ENCODE peak calls at places on chromosome 4, in four cellular contexts. O is B cell, H is stomach, N is fibroblast of mammary gland. I is an unnamed sample.

GRCh38 chr4:2954358-2955185 is 8.6 kb downstream of the NOP14 start:
- DNase-seq in O (peak; percentile 71), H (no peak), N (no peak), I (peak; percentile 71)

GRCh38 chr4:7911044-7911578 is 28.6 kb downstream of the AFAP1 start:
- DNase-seq in O (no peak), H (no peak), N (peak; percentile 93), I (no peak)

GRCh38 chr4:101066586-101066985 is 280.7 kb downstream of the PPP3CA start:
- DNase-seq in O (no peak), H (no peak), N (no peak), I (no peak)

GRCh38 chr4:52959545-52959944 is 97.4 kb downstream of the RASL11B start:
- DNase-seq in O (no peak), H (no peak), N (peak; percentile 92), I (no peak)

GRCh38 chr4:75549019-75549418 is 6.8 kb upstream of the ODAPH start:
- DNase-seq in O (no peak), H (no peak), N (no peak), I (no peak)

GRCh38 chr4:181176306-181176705 is 1066.9 kb upstream of the TENM3 start:
- DNase-seq in O (no peak), H (no peak), N (peak; percentile 1), I (no peak)

GRCh38 chr4:154622598-154622997 is 10.1 kb upstream of the FGG start:
- DNase-seq in O (peak; percentile 48), H (no peak), N (peak; percentile 64), I (peak; percentile 50)

GRCh38 chr4:8227771-8228318 is 28.8 kb downstream of the SH3TC1 start:
- DNase-seq in O (no peak), H (no peak), N (no peak), I (no peak)

GRCh38 chr4:165505991-165506779 is 127.4 kb downstream of the CPE start:
- DNase-seq in O (no peak), H (no peak), N (peak; percentile 73), I (no peak)

GRCh38 chr4:31983246-31983645 is 1263.1 kb downstream of the PCDH7 start:
- DNase-seq in O (no peak), H (no peak), N (no peak), I (no peak)

GRCh38 chr4:110268352-110268751 is 69.9 kb upstream of the ELOVL6 start:
- DNase-seq in O (no peak), H (no peak), N (no peak), I (peak; percentile 28)

GRCh38 chr4:140450352-140450751 is 22.9 kb upstream of the CLGN start:
- DNase-seq in O (no peak), H (no peak), N (no peak), I (no peak)

GRCh38 chr4:89371614-89372013 is 64.0 kb upstream of the GPRIN3 start:
- DNase-seq in O (no peak), H (no peak), N (no peak), I (no peak)

GRCh38 chr4:188903995-188904394 is 764.8 kb downstream of the TRIML1 start:
- DNase-seq in O (no peak), H (no peak), N (peak; percentile 11), I (no peak)

GRCh38 chr4:150381671-150382427 is 200.1 kb upstream of the MAB21L2 start:
- DNase-seq in O (no peak), H (no peak), N (peak; percentile 40), I (no peak)

GRCh38 chr4:126661194-126661593 is 971.6 kb upstream of the INTU start:
- DNase-seq in O (no peak), H (no peak), N (no peak), I (no peak)

GRCh38 chr4:120893314-120893713 is 29.2 kb downstream of the PRDM5 start:
- DNase-seq in O (no peak), H (no peak), N (no peak), I (no peak)

GRCh38 chr4:148056879-148057278 is 325.0 kb downstream of the ARHGAP10 start:
- DNase-seq in O (peak; percentile 84), H (peak; percentile 52), N (peak; percentile 80), I (peak; percentile 53)

GRCh38 chr4:158297866-158298265 is 87.6 kb downstream of the TMEM144 start:
- DNase-seq in O (no peak), H (no peak), N (no peak), I (no peak)

GRCh38 chr4:1384675-1385372 is 21.4 kb downstream of the NKX1-1 start:
- DNase-seq in O (no peak), H (no peak), N (no peak), I (no peak)

GRCh38 chr4:187786190-187786589 is 209.4 kb upstream of the ZFP42 start:
- DNase-seq in O (no peak), H (no peak), N (no peak), I (no peak)

DNA sequence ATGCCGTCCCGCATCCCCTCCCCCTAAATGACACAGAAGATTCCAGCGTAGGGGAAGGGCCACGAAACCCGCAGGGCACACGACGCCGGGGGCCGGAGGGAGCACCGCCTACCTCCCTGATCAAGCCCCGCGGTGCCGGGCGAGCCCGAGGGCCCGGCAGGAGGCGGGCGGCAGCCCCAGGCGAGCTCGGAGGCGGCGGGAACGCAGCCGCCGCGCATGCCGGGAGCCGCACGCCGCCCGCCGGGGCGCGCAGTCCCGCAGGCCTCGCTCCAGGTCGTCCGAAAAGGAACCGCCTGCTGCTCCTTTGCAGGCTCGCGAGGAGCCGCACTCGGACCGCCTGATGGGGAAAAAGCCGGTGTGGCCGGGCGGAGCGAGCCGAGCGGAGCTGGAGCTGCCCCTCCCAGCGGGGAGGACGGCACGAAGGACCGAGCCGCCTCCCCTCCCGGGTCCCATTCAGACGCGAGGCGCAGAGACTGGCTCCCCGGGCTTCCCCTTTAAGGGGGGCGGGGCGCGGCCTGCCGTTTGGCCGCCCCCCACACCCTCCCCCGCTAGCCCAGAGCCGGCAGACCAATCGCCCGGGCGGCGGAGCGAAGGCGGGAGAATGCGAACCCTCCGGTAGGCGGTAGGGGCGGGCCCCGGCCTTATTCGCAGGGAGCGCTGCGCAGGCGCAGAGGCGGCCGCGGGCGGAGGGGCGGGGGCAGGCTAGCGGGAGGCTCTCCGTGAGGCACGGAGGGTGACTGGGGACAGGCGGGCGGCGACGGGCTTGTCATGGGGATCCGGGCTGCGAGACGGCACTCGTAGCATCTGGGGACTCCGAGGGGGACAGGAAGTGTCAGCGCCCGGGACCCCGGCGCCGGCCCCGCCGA is 561 bp upstream of the ING2 start:
- DNase-seq in O (peak; percentile 100), H (peak; percentile 100), N (peak; percentile 95), I (peak; percentile 95)
- TF ChIP-seq CTCF in O (no peak), H (no peak), N (peak; percentile 3), I (no peak)

DNA sequence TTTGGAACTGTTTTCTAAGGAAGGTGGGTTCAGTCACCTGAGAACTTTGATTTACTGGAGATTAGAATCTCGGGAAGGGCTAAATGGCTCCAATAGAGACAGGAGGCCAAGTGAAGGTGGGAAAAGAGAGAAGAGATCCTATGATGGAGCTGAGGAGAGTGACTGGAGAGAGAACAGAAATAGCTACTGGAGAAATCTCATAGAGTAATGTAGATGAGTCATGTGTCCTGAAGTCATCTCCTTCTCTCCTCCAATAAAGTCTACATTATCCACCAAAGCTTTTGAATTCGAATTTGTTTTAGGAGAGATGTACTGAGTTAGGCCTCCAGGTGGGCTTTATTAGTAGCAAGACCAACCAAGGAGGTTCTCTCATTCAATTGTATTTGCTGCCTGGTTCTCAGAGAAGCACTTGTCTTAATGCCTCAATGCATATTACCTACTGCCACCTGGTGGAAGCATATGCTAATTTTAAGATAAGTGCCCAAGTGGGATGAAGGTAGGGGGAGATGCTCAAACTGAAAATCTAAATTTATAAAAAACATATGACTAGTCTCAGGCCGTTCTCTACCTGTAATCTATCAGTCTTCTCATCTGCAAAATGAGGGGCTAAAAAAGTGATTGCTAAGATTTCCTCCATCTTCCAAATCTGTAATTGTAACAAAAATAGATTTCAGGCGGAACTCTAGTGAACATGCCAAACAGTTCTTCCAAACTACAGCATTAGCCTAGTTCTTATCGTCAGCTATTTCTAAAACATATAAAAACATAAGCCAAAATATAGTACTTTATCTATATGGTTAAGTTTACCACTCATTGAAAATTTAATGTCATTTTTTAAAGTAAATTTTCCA is 24.4 kb downstream of the TXK start:
- DNase-seq in O (peak; percentile 59), H (no peak), N (peak; percentile 49), I (peak; percentile 59)
- TF ChIP-seq CTCF in O (peak; percentile 70), H (peak; percentile 23), N (peak; percentile 65), I (peak; percentile 64)

DNA sequence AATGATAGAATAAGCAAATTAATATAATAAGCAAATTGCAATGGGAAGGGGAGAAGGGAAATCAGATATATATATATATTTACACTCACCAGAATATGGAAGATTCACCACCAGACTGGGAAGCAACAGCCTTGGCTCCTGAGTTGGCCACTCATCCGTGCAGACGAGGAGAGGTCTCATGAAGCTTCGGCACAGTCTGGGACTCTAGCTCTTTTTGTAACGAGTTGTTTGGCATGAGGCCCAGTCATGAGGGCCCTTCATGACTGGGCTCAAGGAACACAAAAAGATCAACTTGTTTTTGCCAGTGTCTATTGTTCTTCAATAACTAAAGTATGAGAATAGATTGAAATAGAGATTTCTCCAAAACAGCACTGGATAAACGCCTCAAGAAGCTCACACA is 176.4 kb downstream of the ADGRA3 start:
- DNase-seq in O (no peak), H (no peak), N (no peak), I (no peak)
- TF ChIP-seq CTCF in O (no peak), H (no peak), N (no peak), I (no peak)

DNA sequence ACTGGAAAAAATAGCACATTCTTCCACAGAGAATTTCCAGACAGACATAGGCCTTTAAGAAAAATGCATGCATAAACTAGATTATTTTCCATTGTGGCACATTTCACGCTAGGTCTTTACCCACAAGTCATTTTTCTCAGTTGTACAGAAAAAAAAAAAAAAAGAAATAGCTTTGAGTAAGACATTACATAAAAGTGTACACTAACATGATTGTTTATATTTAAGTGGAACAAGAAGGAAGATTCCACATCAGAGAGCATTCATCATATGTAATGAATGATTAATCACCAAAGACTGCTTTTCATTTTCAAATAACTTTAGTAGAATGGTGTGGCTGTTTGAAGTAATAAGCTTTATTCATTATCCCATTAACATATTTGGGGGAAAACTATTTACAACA is 1270.2 kb upstream of the AGA start:
- DNase-seq in O (no peak), H (no peak), N (no peak), I (no peak)
- TF ChIP-seq CTCF in O (no peak), H (no peak), N (no peak), I (no peak)

DNA sequence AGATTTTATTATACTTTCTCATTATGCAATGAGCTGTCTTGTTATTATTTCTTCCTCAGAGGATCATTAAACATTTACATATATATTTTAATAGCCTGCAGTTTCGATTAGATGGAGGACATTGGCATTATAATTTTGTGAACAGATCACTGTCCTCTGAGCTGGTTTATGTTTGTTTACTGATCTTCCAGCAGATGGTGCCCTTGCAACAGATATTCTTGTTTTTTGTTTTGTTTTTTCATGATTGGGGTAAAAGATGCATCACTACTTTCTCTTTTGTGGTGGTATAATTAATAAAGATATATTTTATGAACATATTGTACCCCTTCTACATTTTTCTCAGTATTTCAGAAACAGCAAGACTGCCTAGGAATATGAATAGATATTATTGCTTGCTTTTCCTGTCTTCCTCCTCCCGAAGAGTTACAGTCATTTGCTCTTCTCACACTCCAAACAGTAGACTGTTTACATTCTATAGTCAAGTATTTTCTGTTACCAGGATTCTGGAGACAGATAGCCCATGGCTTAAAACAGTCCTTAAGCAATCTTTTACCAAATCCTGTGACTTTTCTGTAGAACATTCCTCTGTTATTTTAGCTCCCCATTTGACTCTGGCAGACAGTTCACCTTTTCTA is 905.2 kb downstream of the TRAM1L1 start:
- DNase-seq in O (no peak), H (no peak), N (peak; percentile 0), I (peak; percentile 8)
- TF ChIP-seq CTCF in O (no peak), H (no peak), N (peak; percentile 28), I (peak; percentile 33)